ENCODE peak calls at places on chromosomes 3 and 15, in ten cellular contexts. N is right lobe of liver; M is GM23338; E is AG20443; I is body of pancreas; F is NCI-H1694; R is stimulated activated CD8-positive, alpha-beta memory T cell treated with anti-CD3 and anti-CD28 coated beads, Interleukin-4, amount 100 ng/mL, for 48 hours; P is hippocampal formation; X is fibroblast of the conjunctiva; A is Right ventricle myocardium superior. D is an unnamed sample.

GRCh38 chr3:155232605-155233004 is 60.9 kb downstream of the STRIT1 start:
- DNase-seq in E (peak; percentile 88), R (no peak), A (peak; percentile 71), X (peak; percentile 85), M (peak; percentile 3), P (no peak), N (peak; percentile 87), I (peak; percentile 69), F (no peak), D (peak; percentile 54)

GRCh38 chr15:35725353-35725752 is 179.4 kb upstream of the DPH6 start:
- DNase-seq in E (no peak), I (no peak), N (no peak), F (no peak), R (no peak), P (no peak), M (no peak), A (no peak), X (no peak), D (no peak)

GRCh38 chr15:89361451-89362202 is 27.0 kb upstream of the POLG start:
- DNase-seq in R (peak; percentile 77), P (no peak), X (peak; percentile 18), M (peak; percentile 93), I (peak; percentile 76), E (peak; percentile 92), F (peak; percentile 9), N (peak; percentile 67), A (peak; percentile 72), D (peak; percentile 69)

GRCh38 chr15:90660195-90660995 is 56.8 kb upstream of the BLM start:
- DNase-seq in R (peak; percentile 81), N (peak; percentile 56), F (no peak), I (peak; percentile 41), P (no peak), E (peak; percentile 95), A (peak; percentile 84), M (no peak), X (peak; percentile 68), D (peak; percentile 47)

GRCh38 chr3:13189639-13190375 is 116.6 kb upstream of the IQSEC1 start:
- DNase-seq in R (no peak), A (no peak), M (no peak), X (no peak), E (peak; percentile 74), P (no peak), N (no peak), I (no peak), F (no peak), D (no peak)

GRCh38 chr3:47422743-47423142 is 41.9 kb downstream of the PTPN23 start:
- DNase-seq in X (no peak), A (peak; percentile 13), E (no peak), I (no peak), F (no peak), N (no peak), R (no peak), M (no peak), P (no peak), D (no peak)

GRCh38 chr15:80194914-80195313 is 42.1 kb downstream of the FAH start:
- DNase-seq in A (no peak), E (no peak), X (no peak), N (no peak), F (no peak), R (no peak), I (no peak), P (no peak), M (no peak), D (no peak)

GRCh38 chr15:40238927-40239591 is at the start of gene PAK6:
- DNase-seq in A (no peak), P (peak; percentile 28), M (peak; percentile 87), N (peak; percentile 44), I (peak; percentile 91), X (no peak), R (peak; percentile 67), E (peak; percentile 83), F (peak; percentile 19), D (peak; percentile 62)

GRCh38 chr15:38066612-38067011 is 132.2 kb downstream of the TMCO5A start:
- DNase-seq in X (no peak), E (no peak), P (no peak), I (no peak), M (no peak), A (no peak), F (no peak), R (no peak), N (no peak), D (no peak)

GRCh38 chr3:126102530-126102951 is 18.6 kb upstream of the SLC41A3 start:
- DNase-seq in R (no peak), A (peak; percentile 61), I (no peak), X (peak; percentile 27), P (no peak), M (no peak), N (no peak), F (no peak), E (peak; percentile 79), D (peak; percentile 42)

GRCh38 chr3:426056-426455 is 229.5 kb downstream of the CHL1 start:
- DNase-seq in P (no peak), M (no peak), N (no peak), I (no peak), F (no peak), A (no peak), E (no peak), R (no peak), X (no peak), D (no peak)

GRCh38 chr15:97598353-97598798 is 362.1 kb upstream of the ARRDC4 start:
- DNase-seq in E (no peak), R (no peak), P (no peak), N (no peak), I (no peak), F (no peak), X (no peak), M (no peak), A (no peak), D (no peak)

GRCh38 chr3:22887664-22888291 is 315.3 kb upstream of the UBE2E2 start:
- DNase-seq in F (no peak), N (no peak), M (peak; percentile 66), X (peak; percentile 31), I (no peak), P (peak; percentile 35), E (peak; percentile 19), A (no peak), R (no peak), D (no peak)

GRCh38 chr3:105430460-105430859 is 63.8 kb downstream of the ALCAM start:
- DNase-seq in R (no peak), A (no peak), M (no peak), N (no peak), I (no peak), E (no peak), X (no peak), F (no peak), P (no peak), D (no peak)

GRCh38 chr15:33234019-33234418 is 39.5 kb upstream of the FMN1 start:
- DNase-seq in M (peak; percentile 72), N (no peak), P (no peak), F (no peak), A (no peak), E (peak; percentile 46), X (peak; percentile 21), R (no peak), I (no peak), D (no peak)

GRCh38 chr3:85808750-85809149 is 850.0 kb downstream of the CADM2 start:
- DNase-seq in A (no peak), M (no peak), F (no peak), I (peak; percentile 12), N (no peak), R (no peak), P (no peak), X (no peak), E (no peak), D (peak; percentile 52)

GRCh38 chr15:38671675-38672141 is 107.1 kb upstream of the RASGRP1 start:
- DNase-seq in M (no peak), A (no peak), X (no peak), E (no peak), P (peak; percentile 27), F (no peak), N (no peak), I (no peak), R (peak; percentile 69), D (no peak)

GRCh38 chr3:49785565-49786356 is 581 bp downstream of the IP6K1 start:
- DNase-seq in X (no peak), M (peak; percentile 63), F (no peak), R (peak; percentile 49), N (peak; percentile 65), P (no peak), E (peak; percentile 62), A (peak; percentile 52), I (peak; percentile 46), D (no peak)

GRCh38 chr3:196654691-196655090 is 15.2 kb downstream of the NRROS start:
- DNase-seq in F (no peak), E (no peak), P (no peak), I (no peak), N (no peak), R (no peak), X (no peak), A (no peak), M (no peak), D (no peak)

GRCh38 chr3:182392182-182392917 is 401.0 kb upstream of the ATP11B start:
- DNase-seq in R (no peak), A (no peak), I (no peak), X (no peak), M (peak; percentile 73), F (no peak), E (no peak), N (no peak), P (no peak), D (no peak)

GRCh38 chr3:71095511-71096305 is 487.8 kb downstream of the FOXP1 start:
- DNase-seq in I (no peak), M (no peak), P (no peak), F (no peak), E (no peak), A (no peak), N (no peak), X (no peak), R (no peak), D (no peak)

GRCh38 chr15:67173015-67173414 is 81.4 kb downstream of the AAGAB start:
- DNase-seq in I (no peak), X (no peak), N (no peak), E (no peak), P (no peak), A (no peak), M (no peak), F (no peak), R (no peak), D (no peak)

GRCh38 chr15:71275098-71275497 is 159.8 kb downstream of the THSD4 start:
- DNase-seq in N (no peak), M (no peak), A (no peak), I (no peak), R (no peak), X (no peak), F (no peak), E (peak; percentile 50), P (no peak), D (no peak)

GRCh38 chr15:89531796-89532537 is 35.6 kb upstream of the RHCG start:
- DNase-seq in P (no peak), R (no peak), F (no peak), N (no peak), E (no peak), X (no peak), A (no peak), I (no peak), M (no peak), D (no peak)

GRCh38 chr3:142588708-142589107 is 7.5 kb upstream of the PLS1 start:
- DNase-seq in P (no peak), R (no peak), M (no peak), A (no peak), E (no peak), F (no peak), N (no peak), I (no peak), X (no peak), D (no peak)

GRCh38 chr3:195250473-195251251 is 20.3 kb downstream of the XXYLT1 start:
- DNase-seq in N (peak; percentile 16), X (peak; percentile 32), P (no peak), R (peak; percentile 23), E (peak; percentile 37), M (no peak), A (no peak), I (no peak), F (no peak), D (no peak)

GRCh38 chr3:37986479-37987314 is 3.9 kb upstream of the VILL start:
- DNase-seq in F (no peak), P (no peak), R (no peak), N (peak; percentile 46), M (peak; percentile 40), E (no peak), X (no peak), I (peak; percentile 98), A (no peak), D (peak; percentile 92)

GRCh38 chr15:35439291-35439690 is 106.7 kb downstream of the DPH6 start:
- DNase-seq in N (no peak), P (no peak), R (no peak), F (no peak), E (peak; percentile 22), M (no peak), I (no peak), X (peak; percentile 91), A (no peak), D (no peak)